ENCODE peak calls at places on chromosomes 13 and 19, in eight cellular contexts. R is NCI-H1105 treated with DMSO at 0.1 percent for 48 hours, X is AML-193, C is heart left ventricle, B is BJ, A is EH, G is fibroblast of the conjunctiva, W is mucosa of gallbladder. K is an unnamed sample.

GRCh38 chr13:35472308-35473008 is 4.0 kb downstream of the MAB21L1 start:
- DNase-seq in R (no peak), A (peak), X (no peak), B (no peak), W (no peak), C (no peak), G (no peak), K (no peak)

GRCh38 chr19:5967994-5968430 is 9.9 kb downstream of the RANBP3 start:
- DNase-seq in X (peak), W (peak), B (no peak), G (peak), A (peak), C (peak), R (peak), K (peak)

GRCh38 chr19:5434970-5435641 is 20.1 kb upstream of the ZNRF4 start:
- DNase-seq in B (peak), A (peak), R (no peak), G (peak), X (no peak), W (no peak), C (no peak), K (no peak)

GRCh38 chr19:16825312-16826168 is 3.7 kb upstream of the SIN3B start:
- DNase-seq in W (peak), B (no peak), X (no peak), G (peak), C (peak), A (peak), R (peak), K (peak)

GRCh38 chr13:39942177-39942900 is 286.9 kb downstream of the COG6 start:
- DNase-seq in C (no peak), R (no peak), G (no peak), B (no peak), A (no peak), X (no peak), W (no peak), K (no peak)

GRCh38 chr19:13033819-13034611 is 38.7 kb downstream of the NFIX start:
- DNase-seq in W (peak), G (no peak), R (peak), B (no peak), X (peak), A (peak), C (peak), K (no peak)

GRCh38 chr13:82627183-82627582 is 1255.1 kb downstream of the SLITRK1 start:
- DNase-seq in G (peak), R (peak), A (peak), B (peak), C (no peak), X (no peak), W (no peak), K (no peak)

GRCh38 chr19:12834418-12834943 is at the start of gene RTBDN:
- DNase-seq in A (no peak), G (no peak), R (peak), X (no peak), B (no peak), W (no peak), C (no peak), K (no peak)

GRCh38 chr19:53906211-53907192 is 2.6 kb upstream of the CACNG7 start:
- DNase-seq in R (no peak), X (no peak), G (no peak), W (peak), A (peak), B (no peak), C (no peak), K (no peak)

GRCh38 chr13:49540552-49540951 is 44.8 kb downstream of the PHF11 start:
- DNase-seq in C (no peak), A (no peak), X (no peak), W (no peak), G (no peak), B (no peak), R (no peak), K (peak)

GRCh38 chr13:93345642-93346220 is 119.1 kb downstream of the GPC6 start:
- DNase-seq in X (no peak), G (peak), B (peak), R (no peak), A (peak), W (no peak), C (no peak), K (no peak)

GRCh38 chr13:107867701-107868661 is 347.4 kb downstream of the LIG4 start:
- DNase-seq in C (no peak), A (no peak), X (no peak), W (peak), G (no peak), B (no peak), R (peak), K (no peak)

GRCh38 chr19:23203841-23204344 is 46.3 kb downstream of the ZNF724 start:
- DNase-seq in X (no peak), R (no peak), W (no peak), A (peak), G (no peak), B (no peak), C (no peak), K (no peak)

GRCh38 chr13:97502192-97502591 is 68.2 kb downstream of the RAP2A start:
- DNase-seq in A (peak), C (peak), X (no peak), G (no peak), R (no peak), W (peak), B (no peak), K (no peak)

GRCh38 chr13:36157475-36157874 is 26.3 kb upstream of the DCLK1 start:
- DNase-seq in C (no peak), R (peak), A (no peak), G (no peak), X (no peak), W (no peak), B (no peak), K (no peak)

GRCh38 chr19:2529473-2529918 is 53.6 kb downstream of the GADD45B start:
- DNase-seq in X (no peak), W (no peak), A (peak), R (no peak), G (peak), B (peak), C (no peak), K (no peak)

GRCh38 chr19:49135686-49136085 is 16.3 kb downstream of the PPFIA3 start:
- DNase-seq in X (no peak), A (no peak), R (no peak), W (no peak), G (no peak), C (no peak), B (no peak), K (no peak)

GRCh38 chr19:50501568-50502475 is 9.2 kb downstream of the JOSD2 start:
- DNase-seq in W (no peak), G (no peak), A (no peak), C (peak), X (no peak), R (no peak), B (no peak), K (no peak)

GRCh38 chr19:18073197-18073596 is 13.5 kb downstream of the IL12RB1 start:
- DNase-seq in A (no peak), G (no peak), W (no peak), X (no peak), B (no peak), C (no peak), R (no peak), K (no peak)

GRCh38 chr19:35332817-35333216 is 3.8 kb downstream of the CD22 start:
- DNase-seq in X (no peak), C (no peak), G (no peak), W (no peak), B (no peak), A (no peak), R (no peak), K (no peak)

GRCh38 chr13:95533545-95534135 is 18.9 kb upstream of the CLDN10 start:
- DNase-seq in A (no peak), G (no peak), B (no peak), W (no peak), C (no peak), X (no peak), R (no peak), K (no peak)

GRCh38 chr19:17240855-17241399 is 4.8 kb downstream of the NR2F6 start:
- DNase-seq in B (no peak), G (no peak), C (no peak), W (no peak), R (no peak), X (no peak), A (no peak), K (no peak)

GRCh38 chr19:15293751-15294505 is 38.4 kb downstream of the BRD4 start:
- DNase-seq in A (peak), G (no peak), W (no peak), X (no peak), C (no peak), R (no peak), B (no peak), K (no peak)

GRCh38 chr13:98570929-98571372 is 6.0 kb downstream of the STK24 start:
- DNase-seq in B (no peak), A (peak), X (no peak), R (no peak), W (no peak), G (no peak), C (no peak), K (no peak)

GRCh38 chr13:26914624-26915023 is 154.0 kb upstream of the GPR12 start:
- DNase-seq in R (peak), X (peak), A (no peak), C (no peak), G (no peak), B (no peak), W (no peak), K (no peak)

GRCh38 chr19:34269489-34269888 is 15.1 kb downstream of the GARRE1 start:
- DNase-seq in W (no peak), X (no peak), B (no peak), R (no peak), A (no peak), G (no peak), C (no peak), K (no peak)

GRCh38 chr13:35978607-35979316 is 152.4 kb downstream of the DCLK1 start:
- DNase-seq in G (peak), R (peak), C (peak), B (no peak), W (peak), X (peak), A (peak), K (no peak)

GRCh38 chr13:33590936-33591335 is 227.0 kb upstream of the RFC3 start:
- DNase-seq in A (no peak), X (no peak), W (no peak), G (no peak), C (no peak), B (no peak), R (no peak), K (no peak)

GRCh38 chr13:110250258-110250891 is 56.6 kb downstream of the COL4A1 start:
- DNase-seq in C (peak), X (no peak), R (no peak), W (no peak), A (peak), G (no peak), B (peak), K (no peak)

GRCh38 chr13:21399741-21400140 is 59.4 kb downstream of the ZDHHC20 start:
- DNase-seq in C (no peak), R (no peak), G (no peak), X (no peak), W (no peak), A (peak), B (no peak), K (no peak)

GRCh38 chr19:48122421-48122820 is 11.8 kb upstream of the PLA2G4C start:
- DNase-seq in B (no peak), W (no peak), R (no peak), G (no peak), X (no peak), C (no peak), A (no peak), K (no peak)

GRCh38 chr13:30394798-30395191 is 27.5 kb upstream of the UBE2L5 start:
- DNase-seq in B (no peak), R (no peak), G (no peak), A (no peak), C (no peak), W (no peak), X (peak), K (no peak)

GRCh38 chr13:98773053-98773452 is 20.6 kb upstream of the SLC15A1 start:
- DNase-seq in B (no peak), X (no peak), C (no peak), G (no peak), R (no peak), W (no peak), A (no peak), K (no peak)

GRCh38 chr13:35690546-35690945 is 214.1 kb upstream of the MAB21L1 start:
- DNase-seq in G (no peak), B (no peak), W (no peak), R (no peak), C (no peak), A (peak), X (no peak), K (no peak)

GRCh38 chr19:55189424-55189823 is 9.3 kb upstream of the SYT5 start:
- DNase-seq in W (no peak), G (peak), X (no peak), R (no peak), C (peak), B (peak), A (peak), K (no peak)

K was measured in NT2/D1.